ENCODE peak calls at places on chromosomes 2 and 18, in six cellular contexts. P, Z, U, F, O and N are unnamed samples.

GRCh38 chr2:21772624-21773023 is 648.9 kb downstream of the TDRD15 start:
- DNase-seq in O (no peak), P (no peak), Z (no peak), F (peak), U (no peak), N (no peak)

GRCh38 chr2:85178980-85179411 is 45.8 kb downstream of the TCF7L1 start:
- DNase-seq in U (no peak), Z (no peak), O (no peak), F (no peak), P (no peak), N (no peak)

GRCh38 chr2:171409436-171409971 is 24.3 kb downstream of the METTL8 start:
- DNase-seq in P (peak), Z (no peak), U (no peak), O (no peak), F (peak), N (no peak)

GRCh38 chr2:24021122-24021998 is 11.5 kb downstream of the MFSD2B start:
- DNase-seq in U (no peak), F (no peak), Z (no peak), O (no peak), P (peak), N (no peak)

GRCh38 chr2:61426267-61426897 is 44.5 kb downstream of the USP34 start:
- DNase-seq in P (peak), U (peak), Z (peak), F (peak), O (no peak), N (peak)

GRCh38 chr2:119372778-119373568 is 6.2 kb downstream of the DBI start:
- DNase-seq in F (no peak), P (no peak), Z (no peak), U (no peak), O (no peak), N (no peak)

GRCh38 chr2:234257859-234258561 is 207.5 kb downstream of the SPP2 start:
- DNase-seq in O (no peak), F (peak), Z (peak), P (peak), U (no peak), N (no peak)

GRCh38 chr2:68434981-68435380 is 32.1 kb downstream of the FBXO48 start:
- DNase-seq in Z (no peak), P (no peak), U (no peak), O (no peak), F (no peak), N (no peak)

GRCh38 chr18:37675699-37676098 is 110.1 kb upstream of the CELF4 start:
- DNase-seq in P (no peak), F (no peak), Z (no peak), U (no peak), O (no peak), N (no peak)

GRCh38 chr2:107728586-107728985 is 98.1 kb upstream of the RGPD4 start:
- DNase-seq in F (no peak), O (no peak), U (no peak), Z (no peak), P (no peak), N (no peak)

GRCh38 chr2:233297076-233297475 is 10.5 kb upstream of the SAG start:
- DNase-seq in P (no peak), Z (no peak), O (no peak), U (no peak), F (no peak), N (no peak)

GRCh38 chr2:134919360-134920210 is 963 bp downstream of the CCNT2 start:
- DNase-seq in O (peak), U (no peak), P (no peak), Z (no peak), F (peak), N (no peak)

GRCh38 chr18:28494151-28494550 is 317.2 kb upstream of the CDH2 start:
- DNase-seq in P (no peak), U (no peak), F (no peak), O (no peak), Z (no peak), N (no peak)

GRCh38 chr2:53593891-53594585 is 173.6 kb upstream of the CHAC2 start:
- DNase-seq in P (no peak), O (peak), U (no peak), F (no peak), Z (no peak), N (no peak)

GRCh38 chr2:85423525-85423924 is 5.0 kb downstream of the SH2D6 start:
- DNase-seq in P (no peak), O (no peak), Z (no peak), U (no peak), F (no peak), N (no peak)

GRCh38 chr2:12240216-12240615 is 476.5 kb upstream of the TRIB2 start:
- DNase-seq in F (no peak), U (no peak), Z (no peak), O (no peak), P (no peak), N (no peak)

GRCh38 chr18:55833543-55833942 is 245.6 kb upstream of the TCF4 start:
- DNase-seq in P (no peak), Z (peak), O (no peak), U (no peak), F (no peak), N (no peak)

GRCh38 chr2:201643216-201643651 is at the start of gene TMEM237:
- DNase-seq in F (peak), U (peak), Z (no peak), O (peak), P (peak), N (peak)

GRCh38 chr2:45852450-45853150 is 201.1 kb downstream of the PRKCE start:
- DNase-seq in P (no peak), U (no peak), F (no peak), Z (no peak), O (no peak), N (no peak)